ENCODE peak calls at places on chromosomes 13 and 19, in six cellular contexts. One of them, this sample, is unnamed.

GRCh38 chr13:66424417-66424816 is 805.7 kb downstream of the PCDH9 start:
- DNase-seq in amygdala: no peak
- DNase-seq in GM23338: no peak
- DNase-seq in AG10803: peak; percentile 4
- DNase-seq in C1 segment of cervical spinal cord: no peak
- DNase-seq in activated naive CD8-positive, alpha-beta T cell treated with anti-CD3 and anti-CD28 coated beads, Interleukin-2, amount 50 U/mL, for 24 hours: no peak
- DNase-seq in this sample: no peak

GRCh38 chr13:100837611-100838010 is 163.0 kb upstream of the TMTC4 start:
- DNase-seq in amygdala: no peak
- DNase-seq in activated naive CD8-positive, alpha-beta T cell treated with anti-CD3 and anti-CD28 coated beads, Interleukin-2, amount 50 U/mL, for 24 hours: no peak
- DNase-seq in AG10803: no peak
- DNase-seq in C1 segment of cervical spinal cord: no peak
- DNase-seq in GM23338: no peak
- DNase-seq in this sample: no peak

GRCh38 chr13:39773833-39774232 is 118.4 kb downstream of the COG6 start:
- DNase-seq in amygdala: no peak
- DNase-seq in AG10803: peak; percentile 57
- DNase-seq in GM23338: no peak
- DNase-seq in C1 segment of cervical spinal cord: no peak
- DNase-seq in activated naive CD8-positive, alpha-beta T cell treated with anti-CD3 and anti-CD28 coated beads, Interleukin-2, amount 50 U/mL, for 24 hours: no peak
- DNase-seq in this sample: no peak

GRCh38 chr19:55090564-55090963 is 14.9 kb downstream of the EPS8L1 start:
- DNase-seq in amygdala: no peak
- DNase-seq in AG10803: no peak
- DNase-seq in GM23338: no peak
- DNase-seq in C1 segment of cervical spinal cord: no peak
- DNase-seq in activated naive CD8-positive, alpha-beta T cell treated with anti-CD3 and anti-CD28 coated beads, Interleukin-2, amount 50 U/mL, for 24 hours: no peak
- DNase-seq in this sample: no peak

GRCh38 chr13:94128430-94128829 is 351.1 kb downstream of the DCT start:
- DNase-seq in GM23338: no peak
- DNase-seq in amygdala: no peak
- DNase-seq in activated naive CD8-positive, alpha-beta T cell treated with anti-CD3 and anti-CD28 coated beads, Interleukin-2, amount 50 U/mL, for 24 hours: no peak
- DNase-seq in AG10803: peak; percentile 17
- DNase-seq in C1 segment of cervical spinal cord: peak; percentile 14
- DNase-seq in this sample: no peak

GRCh38 chr19:41442473-41443360 is at the start of gene ERICH4:
- DNase-seq in AG10803: no peak
- DNase-seq in activated naive CD8-positive, alpha-beta T cell treated with anti-CD3 and anti-CD28 coated beads, Interleukin-2, amount 50 U/mL, for 24 hours: no peak
- DNase-seq in amygdala: no peak
- DNase-seq in C1 segment of cervical spinal cord: no peak
- DNase-seq in GM23338: no peak
- DNase-seq in this sample: no peak

GRCh38 chr13:40275636-40276035 is 390.8 kb downstream of the FOXO1 start:
- DNase-seq in AG10803: peak; percentile 18
- DNase-seq in amygdala: no peak
- DNase-seq in GM23338: no peak
- DNase-seq in activated naive CD8-positive, alpha-beta T cell treated with anti-CD3 and anti-CD28 coated beads, Interleukin-2, amount 50 U/mL, for 24 hours: no peak
- DNase-seq in C1 segment of cervical spinal cord: no peak
- DNase-seq in this sample: no peak

GRCh38 chr19:5155586-5156210 is 184.9 kb downstream of the PTPRS start:
- DNase-seq in C1 segment of cervical spinal cord: no peak
- DNase-seq in GM23338: no peak
- DNase-seq in amygdala: no peak
- DNase-seq in activated naive CD8-positive, alpha-beta T cell treated with anti-CD3 and anti-CD28 coated beads, Interleukin-2, amount 50 U/mL, for 24 hours: no peak
- DNase-seq in AG10803: no peak
- DNase-seq in this sample: no peak

GRCh38 chr13:50228527-50228926 is 213.3 kb downstream of the KCNRG start:
- DNase-seq in amygdala: no peak
- DNase-seq in activated naive CD8-positive, alpha-beta T cell treated with anti-CD3 and anti-CD28 coated beads, Interleukin-2, amount 50 U/mL, for 24 hours: no peak
- DNase-seq in GM23338: no peak
- DNase-seq in AG10803: no peak
- DNase-seq in C1 segment of cervical spinal cord: no peak
- DNase-seq in this sample: no peak

GRCh38 chr13:59086147-59086546 is 1077.6 kb downstream of the DIAPH3 start:
- DNase-seq in GM23338: no peak
- DNase-seq in C1 segment of cervical spinal cord: no peak
- DNase-seq in activated naive CD8-positive, alpha-beta T cell treated with anti-CD3 and anti-CD28 coated beads, Interleukin-2, amount 50 U/mL, for 24 hours: no peak
- DNase-seq in AG10803: peak; percentile 20
- DNase-seq in amygdala: no peak
- DNase-seq in this sample: no peak

GRCh38 chr13:49499889-49500660 is 4.3 kb downstream of the PHF11 start:
- DNase-seq in GM23338: no peak
- DNase-seq in AG10803: peak; percentile 70
- DNase-seq in C1 segment of cervical spinal cord: no peak
- DNase-seq in amygdala: no peak
- DNase-seq in activated naive CD8-positive, alpha-beta T cell treated with anti-CD3 and anti-CD28 coated beads, Interleukin-2, amount 50 U/mL, for 24 hours: no peak
- DNase-seq in this sample: no peak

GRCh38 chr19:567296-567900 is 5.0 kb upstream of the BSG start:
- DNase-seq in activated naive CD8-positive, alpha-beta T cell treated with anti-CD3 and anti-CD28 coated beads, Interleukin-2, amount 50 U/mL, for 24 hours: no peak
- DNase-seq in amygdala: no peak
- DNase-seq in C1 segment of cervical spinal cord: no peak
- DNase-seq in AG10803: no peak
- DNase-seq in GM23338: peak; percentile 0
- DNase-seq in this sample: no peak

GRCh38 chr19:50461066-50461875 is 15.0 kb upstream of the EMC10 start:
- DNase-seq in amygdala: no peak
- DNase-seq in GM23338: peak; percentile 86
- DNase-seq in C1 segment of cervical spinal cord: peak; percentile 35
- DNase-seq in AG10803: peak; percentile 56
- DNase-seq in activated naive CD8-positive, alpha-beta T cell treated with anti-CD3 and anti-CD28 coated beads, Interleukin-2, amount 50 U/mL, for 24 hours: peak; percentile 66
- DNase-seq in this sample: peak; percentile 72

GRCh38 chr13:35857769-35858168 is 273.4 kb downstream of the DCLK1 start:
- DNase-seq in activated naive CD8-positive, alpha-beta T cell treated with anti-CD3 and anti-CD28 coated beads, Interleukin-2, amount 50 U/mL, for 24 hours: no peak
- DNase-seq in AG10803: peak; percentile 71
- DNase-seq in C1 segment of cervical spinal cord: no peak
- DNase-seq in GM23338: peak; percentile 94
- DNase-seq in amygdala: no peak
- DNase-seq in this sample: no peak

GRCh38 chr19:7500811-7501450 is 12.1 kb upstream of the PEX11G start:
- DNase-seq in AG10803: no peak
- DNase-seq in amygdala: peak; percentile 76
- DNase-seq in C1 segment of cervical spinal cord: peak; percentile 68
- DNase-seq in GM23338: peak; percentile 96
- DNase-seq in activated naive CD8-positive, alpha-beta T cell treated with anti-CD3 and anti-CD28 coated beads, Interleukin-2, amount 50 U/mL, for 24 hours: peak; percentile 64
- DNase-seq in this sample: peak; percentile 90

GRCh38 chr19:29672933-29673336 is 7.7 kb downstream of the PLEKHF1 start:
- DNase-seq in amygdala: no peak
- DNase-seq in activated naive CD8-positive, alpha-beta T cell treated with anti-CD3 and anti-CD28 coated beads, Interleukin-2, amount 50 U/mL, for 24 hours: peak; percentile 84
- DNase-seq in GM23338: no peak
- DNase-seq in C1 segment of cervical spinal cord: no peak
- DNase-seq in AG10803: no peak
- DNase-seq in this sample: no peak

GRCh38 chr13:95603887-95604533 is 40.5 kb downstream of the DZIP1 start:
- DNase-seq in activated naive CD8-positive, alpha-beta T cell treated with anti-CD3 and anti-CD28 coated beads, Interleukin-2, amount 50 U/mL, for 24 hours: no peak
- DNase-seq in C1 segment of cervical spinal cord: no peak
- DNase-seq in GM23338: no peak
- DNase-seq in AG10803: no peak
- DNase-seq in amygdala: no peak
- DNase-seq in this sample: no peak

GRCh38 chr13:19283836-19284235 is 102.2 kb upstream of the TUBA3C start:
- DNase-seq in GM23338: no peak
- DNase-seq in AG10803: no peak
- DNase-seq in amygdala: no peak
- DNase-seq in activated naive CD8-positive, alpha-beta T cell treated with anti-CD3 and anti-CD28 coated beads, Interleukin-2, amount 50 U/mL, for 24 hours: no peak
- DNase-seq in C1 segment of cervical spinal cord: no peak
- DNase-seq in this sample: no peak

GRCh38 chr13:33026489-33027152 is 10.4 kb downstream of the KL start:
- DNase-seq in amygdala: no peak
- DNase-seq in AG10803: no peak
- DNase-seq in GM23338: peak; percentile 7
- DNase-seq in activated naive CD8-positive, alpha-beta T cell treated with anti-CD3 and anti-CD28 coated beads, Interleukin-2, amount 50 U/mL, for 24 hours: no peak
- DNase-seq in C1 segment of cervical spinal cord: no peak
- DNase-seq in this sample: no peak

GRCh38 chr19:47330466-47330869 is 1.5 kb upstream of the C5AR2 start:
- DNase-seq in GM23338: no peak
- DNase-seq in C1 segment of cervical spinal cord: peak; percentile 15
- DNase-seq in AG10803: no peak
- DNase-seq in activated naive CD8-positive, alpha-beta T cell treated with anti-CD3 and anti-CD28 coated beads, Interleukin-2, amount 50 U/mL, for 24 hours: no peak
- DNase-seq in amygdala: no peak
- DNase-seq in this sample: no peak

GRCh38 chr19:58554494-58555368 is at the start of gene CHMP2A:
- DNase-seq in C1 segment of cervical spinal cord: no peak
- DNase-seq in activated naive CD8-positive, alpha-beta T cell treated with anti-CD3 and anti-CD28 coated beads, Interleukin-2, amount 50 U/mL, for 24 hours: peak; percentile 99
- DNase-seq in AG10803: peak; percentile 97
- DNase-seq in GM23338: peak; percentile 99
- DNase-seq in amygdala: no peak
- DNase-seq in this sample: peak; percentile 98

GRCh38 chr19:45972081-45972943 is 1.4 kb downstream of the NOVA2 start:
- DNase-seq in GM23338: no peak
- DNase-seq in amygdala: no peak
- DNase-seq in AG10803: no peak
- DNase-seq in activated naive CD8-positive, alpha-beta T cell treated with anti-CD3 and anti-CD28 coated beads, Interleukin-2, amount 50 U/mL, for 24 hours: peak; percentile 15
- DNase-seq in C1 segment of cervical spinal cord: peak; percentile 6
- DNase-seq in this sample: no peak

GRCh38 chr19:7516281-7516862 is 469 bp downstream of the ZNF358 start:
- DNase-seq in C1 segment of cervical spinal cord: no peak
- DNase-seq in activated naive CD8-positive, alpha-beta T cell treated with anti-CD3 and anti-CD28 coated beads, Interleukin-2, amount 50 U/mL, for 24 hours: no peak
- DNase-seq in GM23338: peak; percentile 41
- DNase-seq in amygdala: no peak
- DNase-seq in AG10803: no peak
- DNase-seq in this sample: peak; percentile 45

GRCh38 chr19:2345794-2346663 is 14.0 kb upstream of the TMPRSS9 start:
- DNase-seq in AG10803: no peak
- DNase-seq in activated naive CD8-positive, alpha-beta T cell treated with anti-CD3 and anti-CD28 coated beads, Interleukin-2, amount 50 U/mL, for 24 hours: no peak
- DNase-seq in GM23338: no peak
- DNase-seq in C1 segment of cervical spinal cord: no peak
- DNase-seq in amygdala: no peak
- DNase-seq in this sample: no peak

GRCh38 chr13:79481685-79482052 is 714 bp downstream of the NDFIP2 start:
- DNase-seq in C1 segment of cervical spinal cord: no peak
- DNase-seq in activated naive CD8-positive, alpha-beta T cell treated with anti-CD3 and anti-CD28 coated beads, Interleukin-2, amount 50 U/mL, for 24 hours: peak; percentile 56
- DNase-seq in AG10803: no peak
- DNase-seq in amygdala: no peak
- DNase-seq in GM23338: no peak
- DNase-seq in this sample: no peak

GRCh38 chr19:39833464-39834286 is at the start of gene DYRK1B:
- DNase-seq in C1 segment of cervical spinal cord: peak; percentile 95
- DNase-seq in GM23338: peak; percentile 98
- DNase-seq in activated naive CD8-positive, alpha-beta T cell treated with anti-CD3 and anti-CD28 coated beads, Interleukin-2, amount 50 U/mL, for 24 hours: peak; percentile 97
- DNase-seq in AG10803: peak; percentile 96
- DNase-seq in amygdala: peak; percentile 92
- DNase-seq in this sample: peak; percentile 98

GRCh38 chr19:33387351-33388230 is 14.1 kb downstream of the CEBPG start:
- DNase-seq in C1 segment of cervical spinal cord: no peak
- DNase-seq in activated naive CD8-positive, alpha-beta T cell treated with anti-CD3 and anti-CD28 coated beads, Interleukin-2, amount 50 U/mL, for 24 hours: no peak
- DNase-seq in amygdala: no peak
- DNase-seq in AG10803: no peak
- DNase-seq in GM23338: no peak
- DNase-seq in this sample: no peak

GRCh38 chr19:38557205-38557799 is 60.5 kb downstream of the MAP4K1 start:
- DNase-seq in amygdala: no peak
- DNase-seq in C1 segment of cervical spinal cord: no peak
- DNase-seq in AG10803: no peak
- DNase-seq in GM23338: no peak
- DNase-seq in activated naive CD8-positive, alpha-beta T cell treated with anti-CD3 and anti-CD28 coated beads, Interleukin-2, amount 50 U/mL, for 24 hours: peak; percentile 37
- DNase-seq in this sample: no peak

GRCh38 chr13:25816239-25816638 is 235.6 kb downstream of the SHISA2 start:
- DNase-seq in activated naive CD8-positive, alpha-beta T cell treated with anti-CD3 and anti-CD28 coated beads, Interleukin-2, amount 50 U/mL, for 24 hours: no peak
- DNase-seq in GM23338: no peak
- DNase-seq in C1 segment of cervical spinal cord: no peak
- DNase-seq in AG10803: no peak
- DNase-seq in amygdala: no peak
- DNase-seq in this sample: no peak

GRCh38 chr13:70432276-70432805 is 324.1 kb upstream of the KLHL1 start:
- DNase-seq in C1 segment of cervical spinal cord: no peak
- DNase-seq in amygdala: no peak
- DNase-seq in GM23338: peak; percentile 74
- DNase-seq in activated naive CD8-positive, alpha-beta T cell treated with anti-CD3 and anti-CD28 coated beads, Interleukin-2, amount 50 U/mL, for 24 hours: no peak
- DNase-seq in AG10803: no peak
- DNase-seq in this sample: no peak

GRCh38 chr13:29464105-29464679 is 131.3 kb downstream of the SLC7A1 start:
- DNase-seq in GM23338: no peak
- DNase-seq in AG10803: no peak
- DNase-seq in activated naive CD8-positive, alpha-beta T cell treated with anti-CD3 and anti-CD28 coated beads, Interleukin-2, amount 50 U/mL, for 24 hours: no peak
- DNase-seq in amygdala: no peak
- DNase-seq in C1 segment of cervical spinal cord: no peak
- DNase-seq in this sample: no peak

GRCh38 chr13:112623051-112623711 is 35.2 kb upstream of the TUBGCP3 start:
- DNase-seq in amygdala: no peak
- DNase-seq in activated naive CD8-positive, alpha-beta T cell treated with anti-CD3 and anti-CD28 coated beads, Interleukin-2, amount 50 U/mL, for 24 hours: no peak
- DNase-seq in AG10803: no peak
- DNase-seq in C1 segment of cervical spinal cord: no peak
- DNase-seq in GM23338: no peak
- DNase-seq in this sample: no peak

GRCh38 chr19:9958451-9958850 is 22.1 kb upstream of the OLFM2 start:
- DNase-seq in amygdala: no peak
- DNase-seq in AG10803: peak; percentile 99
- DNase-seq in GM23338: no peak
- DNase-seq in activated naive CD8-positive, alpha-beta T cell treated with anti-CD3 and anti-CD28 coated beads, Interleukin-2, amount 50 U/mL, for 24 hours: no peak
- DNase-seq in C1 segment of cervical spinal cord: no peak
- DNase-seq in this sample: no peak

This sample was measured in dorsolateral prefrontal cortex.